ENCODE peak calls at places on chromosomes 4 and X, in four cellular contexts. U, R, L and E are unnamed samples.
A peak's percentile ranks its signal among the peaks of the same experiment; 100 is the strongest.

GRCh38 chrX:129755779-129756650 is 17.2 kb downstream of the XPNPEP2 start:
- DNase-seq in U (no peak), R (peak; percentile 22), L (no peak), E (no peak)

GRCh38 chrX:17519349-17519748 is 144.3 kb downstream of the NHS start:
- DNase-seq in U (no peak), R (peak; percentile 82), L (no peak), E (no peak)

GRCh38 chrX:39616098-39616729 is 481.5 kb downstream of the BCOR start:
- DNase-seq in U (no peak), R (no peak), L (no peak), E (no peak)

GRCh38 chr4:117227925-117228324 is 142.5 kb upstream of the TRAM1L1 start:
- DNase-seq in U (no peak), R (no peak), L (no peak), E (no peak)

GRCh38 chrX:48957477-48957826 is at the start of gene OTUD5:
- DNase-seq in U (no peak), R (peak; percentile 91), L (no peak), E (no peak)

GRCh38 chr4:44256414-44256813 is 192.2 kb downstream of the KCTD8 start:
- DNase-seq in U (no peak), R (no peak), L (no peak), E (no peak)

GRCh38 chr4:14225683-14226207 is 598.2 kb upstream of the BOD1L1 start:
- DNase-seq in U (no peak), R (no peak), L (no peak), E (no peak)

GRCh38 chr4:43369036-43369594 is 476.6 kb downstream of the GRXCR1 start:
- DNase-seq in U (no peak), R (no peak), L (no peak), E (no peak)

GRCh38 chrX:49901068-49901467 is 21.3 kb upstream of the CLCN5 start:
- DNase-seq in U (no peak), R (no peak), L (no peak), E (no peak)

GRCh38 chr4:11312389-11312788 is 116.3 kb downstream of the HS3ST1 start:
- DNase-seq in U (no peak), R (no peak), L (no peak), E (no peak)

GRCh38 chrX:38437093-38437492 is 84.7 kb downstream of the OTC start:
- DNase-seq in U (no peak), R (no peak), L (no peak), E (no peak)

GRCh38 chr4:8035371-8035780 is 95.7 kb upstream of the AFAP1 start:
- DNase-seq in U (no peak), R (no peak), L (no peak), E (no peak)

GRCh38 chr4:37441231-37442061 is 196.9 kb downstream of the NWD2 start:
- DNase-seq in U (no peak), R (no peak), L (no peak), E (no peak)